ENCODE peak calls at places on chromosomes 2 and 18, in seven cellular contexts. Z, D, S, C, K, W and T are unnamed samples.

GRCh38 chr2:133434962-133435668 is 133.1 kb downstream of the NCKAP5 start:
- DNase-seq in C (no peak), S (no peak), D (no peak), Z (no peak), K (peak; percentile 53), W (no peak), T (no peak)

GRCh38 chr2:28414583-28414982 is 21.9 kb downstream of the FOSL2 start:
- DNase-seq in S (no peak), D (no peak), Z (no peak), W (no peak), K (no peak), C (no peak), T (no peak)

GRCh38 chr2:26847663-26848335 is at the start of gene DPYSL5:
- DNase-seq in Z (no peak), S (peak; percentile 10), D (no peak), C (no peak), K (no peak), W (peak; percentile 28), T (no peak)

GRCh38 chr2:229857634-229858033 is 64.2 kb downstream of the TRIP12 start:
- DNase-seq in C (no peak), W (no peak), K (no peak), D (no peak), Z (no peak), S (no peak), T (no peak)

GRCh38 chr2:220144411-220144810 is 517.0 kb downstream of the SLC4A3 start:
- DNase-seq in W (no peak), K (no peak), Z (no peak), D (no peak), C (no peak), S (no peak), T (no peak)

GRCh38 chr2:453132-453531 is 165.2 kb upstream of the ALKAL2 start:
- DNase-seq in S (no peak), D (no peak), K (no peak), C (no peak), W (no peak), Z (no peak), T (no peak)

GRCh38 chr2:197883354-197884032 is 79.1 kb downstream of the PLCL1 start:
- DNase-seq in S (no peak), D (no peak), Z (no peak), K (no peak), W (no peak), C (no peak), T (no peak)

GRCh38 chr18:39935598-39935997 is 2019.4 kb upstream of the PIK3C3 start:
- DNase-seq in W (no peak), D (no peak), K (no peak), C (no peak), S (no peak), Z (no peak), T (no peak)

GRCh38 chr2:102615620-102616436 is 3.5 kb upstream of the SLC9A2 start:
- DNase-seq in W (peak; percentile 81), C (peak; percentile 53), Z (peak; percentile 67), D (peak; percentile 74), K (no peak), S (peak; percentile 35), T (peak; percentile 50)

GRCh38 chr2:234643407-234643806 is 146.5 kb upstream of the ARL4C start:
- DNase-seq in D (no peak), C (no peak), Z (no peak), K (no peak), S (peak; percentile 16), W (no peak), T (no peak)

GRCh38 chr2:237591379-237591881 is 896 bp upstream of the RAB17 start:
- DNase-seq in D (no peak), C (no peak), K (no peak), Z (peak; percentile 40), S (peak; percentile 28), W (peak; percentile 12), T (no peak)

GRCh38 chr2:219713110-219713509 is 85.7 kb downstream of the SLC4A3 start:
- DNase-seq in S (no peak), K (no peak), D (no peak), W (peak; percentile 68), C (no peak), Z (peak; percentile 49), T (no peak)

GRCh38 chr2:96869824-96870630 is at the start of gene SEMA4C:
- DNase-seq in Z (no peak), C (peak; percentile 70), W (peak; percentile 78), K (no peak), S (no peak), D (peak; percentile 61), T (no peak)

GRCh38 chr2:207727256-207727655 is 15.8 kb downstream of the CCNYL1 start:
- DNase-seq in D (no peak), C (no peak), W (no peak), S (no peak), K (no peak), Z (no peak), T (no peak)

GRCh38 chr2:218979846-218980738 is 4.9 kb downstream of the FEV start:
- DNase-seq in K (peak; percentile 64), C (peak; percentile 77), S (peak; percentile 68), Z (peak; percentile 83), W (peak; percentile 83), D (peak; percentile 89), T (peak; percentile 54)

GRCh38 chr2:225274751-225275150 is 124.8 kb upstream of the NYAP2 start:
- DNase-seq in D (no peak), Z (no peak), S (no peak), W (no peak), K (no peak), C (no peak), T (no peak)
- H3K27ac ChIP-seq in D (no peak overlapping the region), Z (no peak overlapping the region), S (no peak overlapping the region), W (no peak overlapping the region), K (no peak overlapping the region), C (no peak overlapping the region), T (no peak overlapping the region)

DNA sequence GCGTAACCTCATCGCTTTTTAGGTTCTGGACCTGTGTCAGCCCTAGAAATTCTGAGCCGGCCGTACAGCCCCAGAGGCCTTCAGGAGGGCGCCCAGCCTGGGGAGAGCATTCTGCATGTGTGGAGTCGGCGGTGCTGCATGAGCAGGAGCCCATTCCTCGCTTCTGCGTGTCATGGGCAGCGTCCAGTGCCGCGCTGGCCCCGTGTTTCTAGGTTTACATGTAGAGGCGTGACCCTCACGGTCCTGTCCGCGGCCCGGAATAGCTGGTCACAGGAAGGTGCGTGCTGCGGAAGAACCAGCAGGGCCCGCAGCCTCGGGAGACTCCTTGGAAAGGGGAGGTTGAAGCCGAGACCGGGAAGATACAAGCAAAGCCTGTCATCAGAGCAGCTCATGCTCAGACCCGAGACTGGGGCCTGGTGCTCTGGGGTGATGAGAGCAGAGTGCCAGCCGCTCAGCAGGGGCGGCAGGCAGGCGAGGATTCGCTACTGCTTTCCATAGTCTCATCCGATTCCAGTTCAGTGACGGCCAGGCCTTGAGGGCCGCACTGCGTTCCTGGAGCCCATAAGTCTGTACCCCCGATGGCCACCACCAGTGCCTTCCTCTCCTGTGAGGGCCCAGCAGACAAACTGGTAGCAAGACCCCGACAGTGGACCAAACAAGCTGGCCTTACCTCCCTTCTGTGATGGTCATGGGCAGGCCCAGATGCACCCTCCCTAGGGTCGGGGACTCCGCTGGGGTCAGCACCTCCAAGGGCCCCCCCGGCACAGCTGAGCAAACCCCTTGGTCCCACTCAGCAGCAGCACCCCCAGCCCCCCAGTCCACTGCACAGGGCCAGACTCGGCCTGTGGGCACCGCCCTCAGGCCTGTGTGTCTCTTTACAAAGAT is 15.6 kb upstream of the NFATC1 start:
- DNase-seq in W (no peak), C (no peak), D (no peak), K (no peak), S (no peak), Z (no peak), T (no peak)
- TF ChIP-seq POLR2AphosphoS5 in W (no peak), C (no peak), D (no peak), K (no peak), S (no peak), Z (peak; percentile 22), T (no peak)

GRCh38 chr2:33034784-33035183 is 88.0 kb downstream of the LTBP1 start:
- DNase-seq in S (no peak), D (no peak), K (no peak), Z (no peak), W (no peak), C (no peak), T (no peak)
- H3K27ac ChIP-seq in S (no peak overlapping the region), D (peak overlapping the region; percentile 76), K (no peak overlapping the region), Z (no peak overlapping the region), W (no peak overlapping the region), C (no peak overlapping the region), T (no peak overlapping the region)

GRCh38 chr2:179106342-179107178 is 56.6 kb upstream of the CCDC141 start:
- DNase-seq in Z (peak; percentile 66), W (peak; percentile 44), C (peak; percentile 33), D (peak; percentile 44), S (peak; percentile 83), K (peak; percentile 45), T (peak; percentile 92)
- TF ChIP-seq POLR2AphosphoS5 in Z (no peak), W (no peak), C (no peak), D (peak; percentile 86), S (peak; percentile 54), K (peak; percentile 41), T (no peak)

GRCh38 chr2:148996805-148997204 is 41.7 kb upstream of the LYPD6B start:
- DNase-seq in C (no peak), W (no peak), S (no peak), K (no peak), Z (no peak), D (no peak), T (no peak)
- H3K27ac ChIP-seq in C (no peak overlapping the region), W (no peak overlapping the region), S (no peak overlapping the region), K (no peak overlapping the region), Z (no peak overlapping the region), D (no peak overlapping the region), T (no peak overlapping the region)

GRCh38 chr18:73099759-73100158 is 232.0 kb upstream of the NETO1 start:
- DNase-seq in Z (no peak), S (no peak), C (no peak), D (no peak), K (no peak), W (no peak), T (no peak)

DNA sequence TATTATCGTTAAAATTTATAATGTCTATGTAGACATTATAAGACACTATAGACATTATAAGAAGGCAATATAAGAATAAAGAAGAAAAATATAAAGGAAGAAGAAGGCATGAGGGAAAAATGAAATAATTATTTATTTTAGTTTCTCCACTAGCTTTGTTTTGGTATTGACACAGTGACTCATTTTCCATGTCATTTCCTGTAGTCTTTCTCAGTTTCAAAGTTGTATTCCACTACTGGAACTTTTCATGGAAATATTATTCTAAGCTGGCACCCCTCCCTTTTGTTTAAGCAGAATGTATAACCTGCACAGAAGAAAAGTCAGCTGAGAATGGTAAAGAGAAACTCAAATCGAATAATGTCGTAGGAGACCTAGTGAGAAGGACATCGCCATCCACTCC is 234.2 kb upstream of the NETO1 start:
- DNase-seq in K (no peak), Z (no peak), D (no peak), W (no peak), S (no peak), C (no peak), T (no peak)
- TF ChIP-seq POLR2AphosphoS5 in K (no peak), Z (no peak), D (no peak), W (no peak), S (no peak), C (no peak), T (no peak)

GRCh38 chr2:4618141-4618540 is 914.8 kb downstream of the DCDC2C start:
- DNase-seq in D (no peak), W (no peak), Z (no peak), K (no peak), C (no peak), S (no peak), T (no peak)

GRCh38 chr2:4618630-4619228 is 915.4 kb downstream of the DCDC2C start:
- DNase-seq in K (no peak), W (no peak), Z (no peak), D (no peak), C (no peak), S (no peak), T (no peak)
- H3K27ac ChIP-seq in K (no peak overlapping the region), W (no peak overlapping the region), Z (no peak overlapping the region), D (no peak overlapping the region), C (no peak overlapping the region), S (no peak overlapping the region), T (no peak overlapping the region)

GRCh38 chr18:44682181-44682870 is 1.6 kb downstream of the SETBP1 start:
- DNase-seq in C (peak; percentile 25), W (no peak), S (no peak), D (no peak), K (peak; percentile 48), Z (no peak), T (no peak)
- TF ChIP-seq POLR2AphosphoS5 in C (peak; percentile 22), W (no peak), S (no peak), D (no peak), K (no peak), Z (no peak), T (no peak)